ENCODE peak calls at places on chromosomes 1 and 21, in six cellular contexts. One of them, this sample, is unnamed.
A peak's percentile ranks its signal among the peaks of the same experiment; 100 is the strongest.

GRCh38 chr21:42923553-42924432 is 1.6 kb downstream of the ERVH48-1 start:
- DNase-seq in PC-9: peak; percentile 74
- DNase-seq in tibial artery: peak; percentile 85
- DNase-seq in upper lobe of right lung: peak; percentile 69
- DNase-seq in IMR-90: peak; percentile 86
- DNase-seq in A549: peak; percentile 83
- DNase-seq in this sample: peak; percentile 77

GRCh38 chr1:170790651-170791071 is 126.7 kb downstream of the PRRX1 start:
- DNase-seq in tibial artery: no peak
- DNase-seq in upper lobe of right lung: no peak
- DNase-seq in IMR-90: peak; percentile 75
- DNase-seq in PC-9: no peak
- DNase-seq in A549: no peak
- DNase-seq in this sample: peak; percentile 24

GRCh38 chr1:201022178-201022823 is 1.2 kb downstream of the KIF21B start:
- DNase-seq in upper lobe of right lung: no peak
- DNase-seq in IMR-90: no peak
- DNase-seq in tibial artery: no peak
- DNase-seq in PC-9: no peak
- DNase-seq in A549: no peak
- DNase-seq in this sample: no peak

GRCh38 chr1:228291906-228292608 is 84.2 kb downstream of the OBSCN start:
- DNase-seq in IMR-90: no peak
- DNase-seq in upper lobe of right lung: peak; percentile 49
- DNase-seq in PC-9: no peak
- DNase-seq in A549: no peak
- DNase-seq in tibial artery: no peak
- DNase-seq in this sample: no peak

GRCh38 chr1:30757976-30758688 is 558 bp upstream of the LAPTM5 start:
- DNase-seq in upper lobe of right lung: no peak
- DNase-seq in A549: no peak
- DNase-seq in PC-9: no peak
- DNase-seq in tibial artery: no peak
- DNase-seq in IMR-90: no peak
- DNase-seq in this sample: no peak

GRCh38 chr1:55718758-55719671 is 503.9 kb upstream of the USP24 start:
- DNase-seq in IMR-90: peak; percentile 100
- DNase-seq in PC-9: peak; percentile 99
- DNase-seq in upper lobe of right lung: peak; percentile 57
- DNase-seq in A549: peak; percentile 68
- DNase-seq in tibial artery: peak; percentile 85
- DNase-seq in this sample: peak; percentile 96

GRCh38 chr1:16111771-16112557 is 38.5 kb upstream of the FAM131C start:
- DNase-seq in A549: no peak
- DNase-seq in PC-9: no peak
- DNase-seq in upper lobe of right lung: no peak
- DNase-seq in tibial artery: no peak
- DNase-seq in IMR-90: peak; percentile 87
- DNase-seq in this sample: peak; percentile 66

GRCh38 chr1:228304766-228305395 is 97.0 kb downstream of the OBSCN start:
- DNase-seq in tibial artery: peak; percentile 56
- DNase-seq in A549: no peak
- DNase-seq in PC-9: no peak
- DNase-seq in upper lobe of right lung: peak; percentile 40
- DNase-seq in IMR-90: no peak
- DNase-seq in this sample: no peak

GRCh38 chr1:95040032-95040525 is 32.7 kb downstream of the ALG14 start:
- DNase-seq in upper lobe of right lung: no peak
- DNase-seq in IMR-90: no peak
- DNase-seq in tibial artery: no peak
- DNase-seq in PC-9: peak; percentile 72
- DNase-seq in A549: no peak
- DNase-seq in this sample: no peak

GRCh38 chr1:27868556-27868931 is 3.8 kb upstream of the THEMIS2 start:
- DNase-seq in IMR-90: no peak
- DNase-seq in A549: no peak
- DNase-seq in tibial artery: no peak
- DNase-seq in PC-9: no peak
- DNase-seq in upper lobe of right lung: no peak
- DNase-seq in this sample: no peak

GRCh38 chr1:171784779-171785178 is 3.3 kb downstream of the METTL13 start:
- DNase-seq in A549: no peak
- DNase-seq in tibial artery: no peak
- DNase-seq in PC-9: no peak
- DNase-seq in IMR-90: no peak
- DNase-seq in upper lobe of right lung: no peak
- DNase-seq in this sample: no peak

GRCh38 chr1:245765241-245766000 is 610.6 kb downstream of the KIF26B start:
- DNase-seq in PC-9: no peak
- DNase-seq in tibial artery: no peak
- DNase-seq in A549: no peak
- DNase-seq in upper lobe of right lung: no peak
- DNase-seq in IMR-90: peak; percentile 87
- DNase-seq in this sample: peak; percentile 51

GRCh38 chr1:184386271-184387068 is at the start of gene C1orf21:
- DNase-seq in IMR-90: peak; percentile 84
- DNase-seq in A549: peak; percentile 79
- DNase-seq in PC-9: peak; percentile 51
- DNase-seq in upper lobe of right lung: peak; percentile 93
- DNase-seq in tibial artery: peak; percentile 91
- DNase-seq in this sample: peak; percentile 78

GRCh38 chr1:110519125-110519810 is at the start of gene KCNA10:
- DNase-seq in A549: no peak
- DNase-seq in tibial artery: no peak
- DNase-seq in upper lobe of right lung: no peak
- DNase-seq in IMR-90: no peak
- DNase-seq in PC-9: no peak
- DNase-seq in this sample: no peak

GRCh38 chr21:46675595-46676280 is 40.3 kb downstream of the PRMT2 start:
- DNase-seq in upper lobe of right lung: no peak
- DNase-seq in tibial artery: no peak
- DNase-seq in A549: no peak
- DNase-seq in IMR-90: peak; percentile 29
- DNase-seq in PC-9: no peak
- DNase-seq in this sample: no peak

GRCh38 chr1:170175477-170175876 is 29.7 kb downstream of the NTMT2 start:
- DNase-seq in tibial artery: no peak
- DNase-seq in upper lobe of right lung: no peak
- DNase-seq in PC-9: no peak
- DNase-seq in A549: no peak
- DNase-seq in IMR-90: no peak
- DNase-seq in this sample: no peak

GRCh38 chr1:29447368-29447767 is 211.0 kb downstream of the PTPRU start:
- DNase-seq in PC-9: no peak
- DNase-seq in A549: no peak
- DNase-seq in IMR-90: no peak
- DNase-seq in tibial artery: no peak
- DNase-seq in upper lobe of right lung: no peak
- DNase-seq in this sample: no peak

GRCh38 chr1:5765997-5766913 is 226.0 kb downstream of the NPHP4 start:
- DNase-seq in IMR-90: no peak
- DNase-seq in A549: no peak
- DNase-seq in PC-9: no peak
- DNase-seq in upper lobe of right lung: no peak
- DNase-seq in tibial artery: peak; percentile 52
- DNase-seq in this sample: no peak

DNA sequence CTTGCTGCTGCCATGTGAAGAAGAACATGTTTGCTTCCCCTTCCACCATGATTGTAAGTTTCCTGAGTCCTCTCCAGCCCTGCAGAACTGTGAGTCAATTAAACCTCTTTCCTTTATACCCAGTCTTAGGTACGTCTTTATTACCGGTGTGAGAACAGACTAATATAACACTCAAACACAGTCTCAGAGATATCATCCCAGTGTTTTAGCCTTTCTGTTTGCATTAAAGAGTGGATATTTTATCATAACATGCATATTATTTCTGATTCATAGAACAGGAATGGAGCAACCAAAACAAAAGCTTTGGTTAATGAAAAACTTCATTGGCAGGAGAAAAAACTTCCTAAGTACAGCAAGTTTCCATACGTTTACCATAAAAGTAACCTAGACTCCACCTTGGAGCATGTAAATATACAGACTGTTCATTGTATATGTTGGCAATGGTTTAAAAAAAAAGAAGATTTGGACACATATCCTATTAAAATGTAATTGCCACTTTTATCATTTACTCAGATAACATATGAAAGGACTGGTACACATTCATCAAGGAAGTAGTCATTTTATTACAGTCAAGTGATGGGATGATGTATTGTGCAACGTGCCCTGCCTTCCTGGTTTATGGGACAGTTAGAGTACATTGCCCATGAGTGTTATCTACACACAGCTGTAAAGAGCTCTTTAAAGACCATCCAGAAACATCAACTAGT is 144.8 kb downstream of the ETS2 start:
- DNase-seq in A549: peak; percentile 33
- DNase-seq in tibial artery: no peak
- DNase-seq in PC-9: no peak
- DNase-seq in IMR-90: peak; percentile 49
- DNase-seq in upper lobe of right lung: no peak
- DNase-seq in this sample: peak; percentile 50
- H3K27ac ChIP-seq in A549: peak overlapping the region; percentile 62
- H3K27ac ChIP-seq in tibial artery: no peak overlapping the region
- H3K27ac ChIP-seq in PC-9: no peak overlapping the region
- H3K27ac ChIP-seq in IMR-90: no peak overlapping the region
- H3K27ac ChIP-seq in upper lobe of right lung: no peak overlapping the region
- H3K27ac ChIP-seq in this sample: no peak overlapping the region

GRCh38 chr1:115069626-115070308 is 19.5 kb downstream of the TSPAN2 start:
- DNase-seq in A549: no peak
- DNase-seq in upper lobe of right lung: no peak
- DNase-seq in IMR-90: peak; percentile 14
- DNase-seq in tibial artery: no peak
- DNase-seq in PC-9: peak; percentile 62
- DNase-seq in this sample: peak; percentile 49
- H3K27ac ChIP-seq in A549: no peak overlapping the region
- H3K27ac ChIP-seq in upper lobe of right lung: no peak overlapping the region
- H3K27ac ChIP-seq in IMR-90: no peak overlapping the region
- H3K27ac ChIP-seq in tibial artery: peak overlapping the region; percentile 84
- H3K27ac ChIP-seq in PC-9: no peak overlapping the region
- H3K27ac ChIP-seq in this sample: no peak overlapping the region

GRCh38 chr1:51218570-51218969 is 17.5 kb upstream of the RNF11 start:
- DNase-seq in upper lobe of right lung: no peak
- DNase-seq in IMR-90: no peak
- DNase-seq in A549: no peak
- DNase-seq in PC-9: no peak
- DNase-seq in tibial artery: no peak
- DNase-seq in this sample: no peak
- H3K27ac ChIP-seq in upper lobe of right lung: no peak overlapping the region
- H3K27ac ChIP-seq in IMR-90: no peak overlapping the region
- H3K27ac ChIP-seq in A549: no peak overlapping the region
- H3K27ac ChIP-seq in PC-9: no peak overlapping the region
- H3K27ac ChIP-seq in tibial artery: no peak overlapping the region
- H3K27ac ChIP-seq in this sample: no peak overlapping the region

GRCh38 chr1:221961532-221962292 is 219.8 kb upstream of the DUSP10 start:
- DNase-seq in A549: peak; percentile 19
- DNase-seq in IMR-90: peak; percentile 61
- DNase-seq in PC-9: peak; percentile 91
- DNase-seq in tibial artery: no peak
- DNase-seq in upper lobe of right lung: no peak
- DNase-seq in this sample: peak; percentile 54
- H3K27ac ChIP-seq in A549: peak overlapping the region; percentile 80
- H3K27ac ChIP-seq in IMR-90: peak overlapping the region; percentile 32
- H3K27ac ChIP-seq in PC-9: peak overlapping the region; percentile 89
- H3K27ac ChIP-seq in tibial artery: no peak overlapping the region
- H3K27ac ChIP-seq in upper lobe of right lung: peak overlapping the region; percentile 28
- H3K27ac ChIP-seq in this sample: no peak overlapping the region

GRCh38 chr1:223840254-223840653 is 5.5 kb downstream of the TP53BP2 start:
- DNase-seq in PC-9: no peak
- DNase-seq in A549: no peak
- DNase-seq in IMR-90: no peak
- DNase-seq in upper lobe of right lung: no peak
- DNase-seq in tibial artery: no peak
- DNase-seq in this sample: no peak
- H3K27ac ChIP-seq in PC-9: no peak overlapping the region
- H3K27ac ChIP-seq in A549: no peak overlapping the region
- H3K27ac ChIP-seq in IMR-90: no peak overlapping the region
- H3K27ac ChIP-seq in upper lobe of right lung: peak overlapping the region; percentile 9
- H3K27ac ChIP-seq in tibial artery: peak overlapping the region; percentile 99
- H3K27ac ChIP-seq in this sample: peak overlapping the region; percentile 51

DNA sequence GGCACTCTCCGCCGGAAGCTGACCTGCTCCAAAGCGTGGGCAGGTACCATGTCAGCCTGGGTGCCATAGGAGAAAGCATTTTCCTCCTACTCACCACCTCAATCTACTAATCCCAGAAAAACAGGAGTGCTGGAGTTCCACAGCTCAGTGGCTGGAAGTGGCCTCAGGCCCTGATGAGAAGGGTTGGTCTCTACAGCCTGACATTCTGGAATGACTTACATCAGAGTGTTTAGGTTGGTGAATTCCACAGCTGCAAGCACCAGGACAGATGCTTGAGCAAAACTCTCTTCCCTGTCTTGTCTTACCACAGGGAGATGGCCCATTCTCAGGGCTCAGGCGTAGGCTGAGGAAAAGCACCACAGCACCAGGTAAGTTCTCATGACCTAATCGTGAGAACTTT is 5.5 kb downstream of the SEC16B start:
- DNase-seq in upper lobe of right lung: no peak
- DNase-seq in IMR-90: peak; percentile 43
- DNase-seq in PC-9: no peak
- DNase-seq in tibial artery: no peak
- DNase-seq in A549: no peak
- DNase-seq in this sample: no peak
- H3K27ac ChIP-seq in upper lobe of right lung: no peak overlapping the region
- H3K27ac ChIP-seq in IMR-90: no peak overlapping the region
- H3K27ac ChIP-seq in PC-9: no peak overlapping the region
- H3K27ac ChIP-seq in tibial artery: no peak overlapping the region
- H3K27ac ChIP-seq in A549: no peak overlapping the region
- H3K27ac ChIP-seq in this sample: no peak overlapping the region